ENCODE peak calls at places on chromosomes 12 and 14, in nine cellular contexts. V is mucosa of descending colon, B is tibial artery, C is tibial nerve, I is cardiac muscle cell, W is cardiac fibroblast, R is lower lobe of right lung, Y is AG04450, X is IMR-90. O is an unnamed sample.

GRCh38 chr14:36944307-36945010 is 227.9 kb downstream of the SLC25A21 start:
- DNase-seq in V (no peak), I (no peak), B (no peak), W (peak), R (no peak), C (no peak), Y (peak), X (peak), O (no peak)

GRCh38 chr12:8692573-8692972 is 5.2 kb upstream of the RIMKLB start:
- DNase-seq in Y (no peak), B (peak), R (no peak), I (peak), X (peak), V (peak), C (no peak), W (peak), O (no peak)

GRCh38 chr12:121222847-121223246 is 12.9 kb downstream of the P2RX4 start:
- DNase-seq in Y (no peak), V (peak), C (no peak), B (no peak), R (no peak), X (no peak), W (no peak), I (no peak), O (no peak)

GRCh38 chr14:102016420-102017090 is 52.2 kb downstream of the DYNC1H1 start:
- DNase-seq in Y (no peak), V (no peak), X (no peak), C (no peak), W (no peak), I (no peak), R (no peak), B (no peak), O (no peak)

GRCh38 chr14:52119030-52119429 is 50.2 kb upstream of the NID2 start:
- DNase-seq in X (no peak), Y (no peak), V (peak), W (no peak), B (no peak), I (no peak), C (peak), R (no peak), O (no peak)

GRCh38 chr14:20501346-20501745 is 4.0 kb upstream of the RNASE10 start:
- DNase-seq in V (no peak), C (no peak), I (no peak), R (no peak), W (peak), Y (no peak), X (peak), B (no peak), O (no peak)

GRCh38 chr12:132154941-132155770 is 10.9 kb downstream of the NOC4L start:
- DNase-seq in X (no peak), Y (no peak), B (no peak), W (no peak), R (peak), C (no peak), I (peak), V (no peak), O (no peak)

GRCh38 chr12:132558861-132559623 is 51.3 kb downstream of the LRCOL1 start:
- DNase-seq in V (peak), W (no peak), C (no peak), I (no peak), X (no peak), Y (no peak), R (no peak), B (no peak), O (peak)

GRCh38 chr14:21868442-21869046 is 194.9 kb upstream of the OR4E1 start:
- DNase-seq in B (no peak), I (peak), X (peak), C (no peak), W (peak), R (no peak), Y (no peak), V (peak), O (no peak)

GRCh38 chr12:38911611-38912010 is 6.2 kb upstream of the CPNE8 start:
- DNase-seq in B (no peak), X (no peak), C (no peak), Y (no peak), R (no peak), V (no peak), I (no peak), W (peak), O (no peak)
- TF ChIP-seq CTCF in B (no peak), X (no peak), C (no peak), Y (no peak), R (no peak), V (no peak), I (peak), W (no peak), O (no peak)

GRCh38 chr12:5873341-5873919 is 71.6 kb downstream of the ANO2 start:
- DNase-seq in V (no peak), C (no peak), Y (no peak), X (no peak), W (no peak), B (no peak), I (no peak), R (no peak), O (no peak)

GRCh38 chr12:5870183-5870582 is 74.9 kb downstream of the ANO2 start:
- DNase-seq in C (no peak), I (no peak), V (no peak), X (no peak), Y (no peak), W (no peak), R (no peak), B (no peak), O (no peak)

GRCh38 chr12:5874514-5874913 is 70.5 kb downstream of the ANO2 start:
- DNase-seq in X (no peak), Y (no peak), B (no peak), V (no peak), C (no peak), R (no peak), W (no peak), I (no peak), O (no peak)

GRCh38 chr12:5871741-5872140 is 73.3 kb downstream of the ANO2 start:
- DNase-seq in X (no peak), V (no peak), B (no peak), C (no peak), Y (no peak), R (no peak), I (no peak), W (no peak), O (no peak)

DNA sequence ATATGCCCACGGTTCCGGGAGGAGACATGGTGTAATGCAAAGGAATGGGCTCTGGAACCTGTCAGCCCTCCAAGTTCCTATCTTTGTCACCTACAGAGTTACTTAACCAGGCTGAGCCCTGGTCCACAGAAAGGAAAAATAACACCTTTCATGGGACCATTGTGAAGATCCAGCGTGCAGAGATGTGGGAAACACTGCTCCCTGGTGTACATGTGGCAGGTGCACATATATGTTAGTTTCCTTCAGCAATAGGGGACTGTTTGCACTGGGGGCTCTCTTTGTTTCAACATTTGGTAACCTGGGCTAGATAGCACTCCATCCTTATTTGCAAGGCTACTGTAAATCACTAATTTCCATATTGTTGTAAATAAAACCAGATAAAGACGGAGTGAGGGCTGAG is 72.3 kb downstream of the ANO2 start:
- DNase-seq in B (no peak), I (peak), C (no peak), X (peak), Y (no peak), V (no peak), W (no peak), R (no peak), O (no peak)
- TF ChIP-seq CTCF in B (no peak), I (no peak), C (no peak), X (peak), Y (peak), V (no peak), W (no peak), R (no peak), O (no peak)

GRCh38 chr14:59314019-59314608 is 125.6 kb downstream of the DAAM1 start:
- DNase-seq in V (no peak), I (no peak), B (no peak), C (no peak), W (no peak), X (no peak), R (no peak), Y (no peak), O (no peak)
- TF ChIP-seq CTCF in V (no peak), I (no peak), B (no peak), C (no peak), W (no peak), X (no peak), R (no peak), Y (no peak), O (no peak)

GRCh38 chr14:90060312-90060964 is 1.4 kb upstream of the KCNK13 start:
- DNase-seq in X (peak), C (no peak), B (no peak), V (peak), I (peak), W (peak), R (peak), Y (no peak), O (peak)
- TF ChIP-seq CTCF in X (peak), C (peak), B (no peak), V (no peak), I (peak), W (peak), R (peak), Y (peak), O (no peak)